ENCODE peak calls at places on chromosomes 1 and 21, in seven cellular contexts. F is H9; S is neural progenitor cell; Z is HFF-Myc; M is brain microvascular endothelial cell; Y is DND-41; E is CD8-positive, alpha-beta T cell. X is an unnamed sample.

GRCh38 chr1:234901491-234902049 is 227.1 kb downstream of the TOMM20 start:
- DNase-seq in F (no peak), E (no peak), Y (no peak), Z (no peak), M (no peak), S (no peak), X (no peak)

GRCh38 chr1:17480846-17481245 is 41.4 kb upstream of the RCC2 start:
- DNase-seq in Y (no peak), S (no peak), M (no peak), Z (no peak), E (no peak), F (no peak), X (no peak)

GRCh38 chr1:229199261-229199850 is 71.6 kb upstream of the RAB4A start:
- DNase-seq in E (no peak), F (no peak), M (no peak), Y (no peak), Z (no peak), S (no peak), X (no peak)

GRCh38 chr1:92749024-92749634 is 35.8 kb downstream of the EVI5 start:
- DNase-seq in Z (peak), S (peak), E (peak), Y (peak), F (peak), M (peak), X (no peak)

GRCh38 chr1:213122514-213122929 is 71.5 kb downstream of the RPS6KC1 start:
- DNase-seq in S (peak), E (no peak), M (peak), Z (peak), F (no peak), Y (no peak), X (no peak)

GRCh38 chr1:77514871-77515776 is 167.3 kb downstream of the ZZZ3 start:
- DNase-seq in M (peak), F (peak), S (peak), E (no peak), Z (peak), Y (no peak), X (no peak)

GRCh38 chr1:201149400-201149799 is 4.9 kb downstream of the TMEM9 start:
- DNase-seq in M (peak), S (peak), F (no peak), Z (no peak), Y (peak), E (no peak), X (peak)

GRCh38 chr1:109980324-109981127 is 4.0 kb upstream of the AHCYL1 start:
- DNase-seq in M (no peak), F (peak), E (no peak), Z (no peak), Y (no peak), S (peak), X (no peak)

GRCh38 chr21:46193829-46194373 is 9.6 kb upstream of the SPATC1L start:
- DNase-seq in M (no peak), E (no peak), S (no peak), F (no peak), Z (no peak), Y (no peak), X (peak)

GRCh38 chr1:218698181-218698580 is 353.0 kb downstream of the TGFB2 start:
- DNase-seq in Z (no peak), F (no peak), S (no peak), E (no peak), Y (no peak), M (no peak), X (no peak)

GRCh38 chr1:116483481-116484309 is 87.1 kb downstream of the CD58 start:
- DNase-seq in M (no peak), E (no peak), S (no peak), F (no peak), Y (no peak), Z (no peak), X (no peak)

GRCh38 chr1:81226603-81226928 is 574.2 kb upstream of the ADGRL2 start:
- DNase-seq in Z (no peak), E (no peak), S (no peak), M (no peak), Y (no peak), F (no peak), X (no peak)

GRCh38 chr1:164725401-164725800 is 166.4 kb downstream of the PBX1 start:
- DNase-seq in S (no peak), Y (no peak), M (no peak), Z (peak), F (no peak), E (no peak), X (no peak)

GRCh38 chr1:153774780-153775431 is at the start of gene SLC27A3:
- DNase-seq in S (peak), F (peak), Z (no peak), E (no peak), Y (no peak), M (peak), X (no peak)

GRCh38 chr21:33374080-33374873 is 28.9 kb upstream of the IFNGR2 start:
- DNase-seq in F (peak), Z (peak), E (peak), S (peak), M (peak), Y (peak), X (peak)

GRCh38 chr1:29311352-29312030 is 75.2 kb downstream of the PTPRU start:
- DNase-seq in Z (no peak), E (no peak), Y (no peak), S (no peak), F (no peak), M (no peak), X (no peak)

GRCh38 chr1:36889478-36889845 is 144.9 kb downstream of the GRIK3 start:
- DNase-seq in E (no peak), Y (no peak), S (no peak), Z (no peak), M (no peak), F (peak), X (no peak)

GRCh38 chr1:151606867-151607266 is 5.0 kb upstream of the SNX27 start:
- DNase-seq in Y (no peak), S (no peak), E (no peak), Z (no peak), F (no peak), M (no peak), X (no peak)

GRCh38 chr1:201488817-201489581 is 17.9 kb downstream of the CSRP1 start:
- DNase-seq in Z (peak), M (peak), E (no peak), S (no peak), F (no peak), Y (no peak), X (peak)

GRCh38 chr1:202811296-202812175 is 782 bp downstream of the PCAT6 start:
- DNase-seq in E (peak), F (peak), Z (no peak), S (no peak), M (no peak), Y (no peak), X (no peak)

GRCh38 chr21:32951041-32951440 is 74.7 kb upstream of the OLIG2 start:
- DNase-seq in F (no peak), S (peak), Z (no peak), E (no peak), Y (no peak), M (no peak), X (no peak)

GRCh38 chr1:51671527-51672325 is 54.8 kb downstream of the OSBPL9 start:
- DNase-seq in E (no peak), F (no peak), Y (no peak), M (peak), Z (peak), S (no peak), X (no peak)

GRCh38 chr1:91864017-91864700 is 21.8 kb downstream of the TGFBR3 start:
- DNase-seq in Y (no peak), F (no peak), M (peak), Z (no peak), S (no peak), E (no peak), X (no peak)

GRCh38 chr1:167230437-167230836 is 9.8 kb downstream of the POU2F1 start:
- DNase-seq in S (no peak), Z (no peak), Y (no peak), M (no peak), E (no peak), F (no peak), X (no peak)

GRCh38 chr1:110800079-110800478 is 72.9 kb upstream of the CD53 start:
- DNase-seq in F (no peak), Z (no peak), E (no peak), S (no peak), M (no peak), Y (peak), X (no peak)

GRCh38 chr1:218350909-218351616 is 5.9 kb downstream of the TGFB2 start:
- DNase-seq in Z (no peak), S (no peak), F (no peak), Y (no peak), E (no peak), M (peak), X (no peak)

GRCh38 chr1:216566809-216567208 is 143.6 kb upstream of the USH2A start:
- DNase-seq in E (no peak), S (no peak), M (peak), Y (no peak), F (no peak), Z (peak), X (no peak)
- TF ChIP-seq CTCF in E (no peak), S (peak), M (peak), Y (no peak), F (peak), Z (peak), X (no peak)

GRCh38 chr1:156075775-156076204 is 6.5 kb downstream of the MEX3A start:
- DNase-seq in E (no peak), S (peak), F (peak), Z (no peak), Y (no peak), M (no peak), X (no peak)

GRCh38 chr1:156074661-156075060 is 7.6 kb downstream of the MEX3A start:
- DNase-seq in M (no peak), Z (no peak), E (no peak), S (peak), Y (no peak), F (peak), X (no peak)

GRCh38 chr1:156076609-156077429 is 5.4 kb downstream of the MEX3A start:
- DNase-seq in F (peak), M (no peak), S (peak), Z (no peak), Y (no peak), E (no peak), X (no peak)

GRCh38 chr1:156073740-156074139 is 8.5 kb downstream of the MEX3A start:
- DNase-seq in F (peak), S (peak), Y (no peak), Z (no peak), M (no peak), E (no peak), X (no peak)

GRCh38 chr1:156075158-156075557 is 7.1 kb downstream of the MEX3A start:
- DNase-seq in M (no peak), E (no peak), S (peak), Y (no peak), Z (no peak), F (peak), X (no peak)
- TF ChIP-seq CTCF in M (peak), E (no peak), S (peak), Y (no peak), Z (no peak), F (peak), X (no peak)

DNA sequence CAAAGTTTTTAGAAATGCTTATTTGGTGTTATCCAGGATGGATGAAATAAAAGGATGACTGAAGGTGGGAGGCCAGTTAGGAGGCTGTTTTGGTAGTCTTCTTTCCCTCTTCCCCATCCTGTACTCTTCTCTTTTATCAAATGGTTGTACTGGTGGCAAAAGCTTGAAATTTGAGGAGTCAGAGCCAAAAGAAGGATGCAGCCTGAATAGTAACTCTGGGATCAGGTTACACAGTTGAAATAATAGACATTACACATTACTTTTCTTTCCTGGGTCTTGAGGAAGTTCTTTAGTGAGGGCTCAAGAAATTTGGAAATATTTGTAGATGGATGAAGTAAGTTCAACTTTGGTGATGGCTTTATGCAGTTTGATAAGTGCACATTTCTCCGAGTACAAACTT is 108.6 kb downstream of the GPR52 start:
- DNase-seq in Y (no peak), Z (no peak), E (no peak), M (no peak), S (no peak), F (no peak), X (no peak)
- TF ChIP-seq CTCF in Y (no peak), Z (no peak), E (no peak), M (no peak), S (no peak), F (no peak), X (no peak)

GRCh38 chr1:79501153-79501552 is 494.6 kb upstream of the ADGRL4 start:
- DNase-seq in F (no peak), Y (no peak), E (no peak), S (no peak), Z (no peak), M (no peak), X (no peak)

GRCh38 chr1:79496129-79496528 is 489.6 kb upstream of the ADGRL4 start:
- DNase-seq in M (no peak), Z (no peak), E (no peak), Y (no peak), S (no peak), F (no peak), X (no peak)

DNA sequence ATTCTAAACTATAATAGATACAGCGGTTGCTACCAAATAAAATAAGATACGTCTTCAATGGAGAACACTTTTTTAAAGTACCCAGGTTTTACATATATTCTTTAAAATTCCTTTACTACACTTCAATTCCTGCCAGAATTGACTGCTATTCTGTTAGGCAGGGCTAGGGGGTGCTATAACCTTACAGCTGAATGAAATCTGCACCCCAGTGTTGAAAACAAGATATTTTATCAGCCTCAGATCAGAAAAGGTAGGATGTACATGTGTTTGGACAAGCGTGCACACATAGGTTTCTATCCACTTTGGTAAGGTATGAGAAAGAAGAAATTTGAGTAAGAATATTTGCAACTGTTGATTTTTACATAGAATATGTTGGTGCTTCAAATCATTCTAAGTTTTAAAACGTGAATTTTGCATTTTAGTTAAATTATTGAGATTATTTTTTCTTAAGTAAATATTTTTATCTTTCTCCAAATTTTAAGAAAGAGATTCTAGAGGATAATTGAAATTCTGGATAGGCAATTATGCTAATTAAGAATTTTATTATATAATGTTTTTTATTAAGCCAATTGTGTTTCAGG is 490.8 kb upstream of the ADGRL4 start:
- DNase-seq in Y (peak), Z (peak), E (no peak), S (peak), F (no peak), M (peak), X (no peak)
- TF ChIP-seq CTCF in Y (peak), Z (peak), E (no peak), S (peak), F (peak), M (peak), X (no peak)

GRCh38 chr1:38018864-38019343 is 6.4 kb downstream of the UTP11 start:
- DNase-seq in E (no peak), M (no peak), F (no peak), S (no peak), Y (no peak), Z (no peak), X (no peak)
- TF ChIP-seq CTCF in E (peak), M (peak), F (peak), S (peak), Y (peak), Z (peak), X (peak)

X was measured in CD14-positive monocyte.